ENCODE peak calls at places on chromosomes 2 and 18, in four cellular contexts. Q is HL-60, W is K562, L is GM12891. K is an unnamed sample.
A peak's percentile ranks its signal among the peaks of the same experiment; 100 is the strongest.

GRCh38 chr2:55721601-55722215 is 28.1 kb upstream of the PNPT1 start:
- DNase-seq in Q (no peak), W (no peak), L (no peak), K (no peak)

GRCh38 chr2:217849154-217849553 is 153.6 kb downstream of the TNS1 start:
- DNase-seq in Q (no peak), W (no peak), L (no peak), K (no peak)

GRCh38 chr2:134347756-134348155 is 93.9 kb downstream of the MGAT5 start:
- DNase-seq in Q (no peak), W (no peak), L (no peak), K (no peak)

GRCh38 chr2:8682719-8683667 is 1.1 kb downstream of the ID2 start:
- DNase-seq in Q (peak; percentile 43), W (no peak), L (no peak), K (no peak)

GRCh38 chr18:43060020-43060419 is 55.5 kb downstream of the RIT2 start:
- DNase-seq in Q (no peak), W (no peak), L (no peak), K (no peak)

GRCh38 chr2:181685150-181685688 is 4.9 kb upstream of the NEUROD1 start:
- DNase-seq in Q (no peak), W (no peak), L (no peak), K (no peak)

GRCh38 chr2:193428336-193428818 is 1233.6 kb upstream of the TMEFF2 start:
- DNase-seq in Q (no peak), W (no peak), L (no peak), K (no peak)

GRCh38 chr2:96203130-96204028 is 5.2 kb downstream of the STARD7 start:
- DNase-seq in Q (no peak), W (no peak), L (no peak), K (no peak)

GRCh38 chr2:75424936-75425619 is 135.7 kb downstream of the EVA1A start:
- DNase-seq in Q (no peak), W (no peak), L (no peak), K (no peak)

GRCh38 chr2:109376115-109376514 is 237.7 kb downstream of the SEPTIN10 start:
- DNase-seq in Q (no peak), W (no peak), L (no peak), K (no peak)

GRCh38 chr2:181457121-181457740 is at the start of gene ITGA4:
- DNase-seq in Q (peak; percentile 61), W (no peak), L (peak; percentile 57), K (peak; percentile 56)

GRCh38 chr2:11938196-11938595 is 191.8 kb downstream of the LPIN1 start:
- DNase-seq in Q (no peak), W (no peak), L (no peak), K (no peak)

GRCh38 chr2:3780477-3781402 is 77.4 kb downstream of the DCDC2C start:
- DNase-seq in Q (peak; percentile 2), W (peak; percentile 73), L (peak; percentile 76), K (peak; percentile 28)

GRCh38 chr2:109244750-109245382 is 115.9 kb downstream of the SH3RF3 start:
- DNase-seq in Q (no peak), W (no peak), L (no peak), K (no peak)

GRCh38 chr2:8482432-8482831 is 199.4 kb upstream of the ID2 start:
- DNase-seq in Q (no peak), W (no peak), L (no peak), K (no peak)

GRCh38 chr18:51621103-51621969 is 423.9 kb upstream of the MEX3C start:
- DNase-seq in Q (peak; percentile 13), W (peak; percentile 30), L (peak; percentile 20), K (peak; percentile 12)

GRCh38 chr2:98824256-98825042 is 93.5 kb upstream of the MGAT4A start:
- DNase-seq in Q (no peak), W (no peak), L (no peak), K (no peak)

GRCh38 chr2:70785137-70785911 is 5.1 kb downstream of the FIGLA start:
- DNase-seq in Q (no peak), W (peak; percentile 75), L (no peak), K (no peak)

GRCh38 chr18:25962176-25962575 is 128.2 kb downstream of the SS18 start:
- DNase-seq in Q (no peak), W (no peak), L (no peak), K (no peak)

GRCh38 chr18:79664525-79665125 is 15.0 kb upstream of the CTDP1 start:
- DNase-seq in Q (no peak), W (no peak), L (no peak), K (no peak)

GRCh38 chr18:69648486-69648885 is 247.8 kb downstream of the DOK6 start:
- DNase-seq in Q (no peak), W (no peak), L (no peak), K (no peak)

GRCh38 chr2:118865106-118865505 is 17.7 kb upstream of the EN1 start:
- DNase-seq in Q (no peak), W (peak; percentile 72), L (no peak), K (peak; percentile 19)

GRCh38 chr18:36706313-36706881 is 122.4 kb downstream of the TPGS2 start:
- DNase-seq in Q (no peak), W (no peak), L (no peak), K (no peak)

GRCh38 chr2:33441235-33441810 is 35.1 kb upstream of the RASGRP3 start:
- DNase-seq in Q (no peak), W (peak; percentile 60), L (peak; percentile 36), K (no peak)

GRCh38 chr18:2482711-2483475 is 88.4 kb downstream of the METTL4 start:
- DNase-seq in Q (no peak), W (no peak), L (no peak), K (no peak)

GRCh38 chr18:48452863-48453323 is 43.7 kb upstream of the ZBTB7C start:
- DNase-seq in Q (no peak), W (no peak), L (no peak), K (no peak)

GRCh38 chr2:194819367-194819766 is 837.7 kb upstream of the SLC39A10 start:
- DNase-seq in Q (no peak), W (no peak), L (no peak), K (no peak)

GRCh38 chr2:153808675-153809074 is 63.0 kb upstream of the GALNT13 start:
- DNase-seq in Q (no peak), W (no peak), L (no peak), K (no peak)

GRCh38 chr2:175884673-175885393 is 117.2 kb downstream of the LNPK start:
- DNase-seq in Q (no peak), W (no peak), L (no peak), K (no peak)

GRCh38 chr2:240991378-240992263 is 6.8 kb upstream of the SNED1 start:
- DNase-seq in Q (no peak), W (no peak), L (no peak), K (no peak)

GRCh38 chr2:7819860-7820259 is 862.0 kb upstream of the ID2 start:
- DNase-seq in Q (no peak), W (no peak), L (no peak), K (no peak)

GRCh38 chr18:12428923-12429322 is 21.2 kb downstream of the PRELID3A start:
- DNase-seq in Q (no peak), W (no peak), L (no peak), K (no peak)

GRCh38 chr18:23618862-23619387 is 32.6 kb upstream of the NPC1 start:
- DNase-seq in Q (peak; percentile 42), W (no peak), L (peak; percentile 13), K (peak; percentile 27)

GRCh38 chr2:47357475-47357874 is 45.5 kb upstream of the MSH2 start:
- DNase-seq in Q (no peak), W (peak; percentile 43), L (no peak), K (no peak)

GRCh38 chr2:111985514-111985913 is 69.6 kb upstream of the TMEM87B start:
- DNase-seq in Q (no peak), W (no peak), L (no peak), K (no peak)

GRCh38 chr2:241867776-241868420 is 1.6 kb upstream of the RTP5 start:
- DNase-seq in Q (no peak), W (no peak), L (no peak), K (no peak)

GRCh38 chr2:178397002-178397605 is 53.9 kb downstream of the PRKRA start:
- DNase-seq in Q (no peak), W (peak; percentile 46), L (no peak), K (no peak)

GRCh38 chr18:7946724-7947377 is 379.7 kb downstream of the PTPRM start:
- DNase-seq in Q (no peak), W (no peak), L (no peak), K (no peak)

DNA sequence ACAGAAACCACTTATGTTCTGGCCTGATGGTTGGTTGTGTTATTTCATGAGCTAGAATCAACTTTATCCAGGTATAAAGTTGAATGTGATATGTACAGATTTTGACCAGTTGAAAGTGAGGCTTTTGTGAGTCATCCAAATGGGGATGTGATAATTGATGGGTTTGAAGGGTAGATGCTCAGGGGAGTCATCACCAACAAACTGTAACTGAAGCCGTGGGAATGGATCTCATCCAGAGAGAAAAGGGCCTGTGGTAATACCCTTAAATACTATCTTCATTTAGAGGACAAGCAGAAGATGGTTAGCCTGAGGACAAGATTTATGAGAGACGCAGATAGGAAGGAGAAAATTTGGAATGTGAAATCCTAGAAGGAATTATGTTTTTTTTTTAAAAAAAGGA is 90.6 kb upstream of the MYO3B start:
- DNase-seq in Q (no peak), W (no peak), L (no peak), K (no peak)
- TF ChIP-seq SPI1 in Q (no peak), W (no peak), L (no peak), K (no peak)

GRCh38 chr2:202610367-202610766 is 24.4 kb upstream of the FAM117B start:
- DNase-seq in Q (no peak), W (no peak), L (no peak), K (no peak)

GRCh38 chr2:202612145-202612544 is 22.6 kb upstream of the FAM117B start:
- DNase-seq in Q (no peak), W (no peak), L (no peak), K (no peak)

GRCh38 chr2:202608142-202608852 is 26.5 kb upstream of the FAM117B start:
- DNase-seq in Q (no peak), W (no peak), L (no peak), K (peak; percentile 26)

GRCh38 chr2:202613479-202613878 is 21.3 kb upstream of the FAM117B start:
- DNase-seq in Q (no peak), W (no peak), L (no peak), K (no peak)

GRCh38 chr2:202609381-202610145 is 25.2 kb upstream of the FAM117B start:
- DNase-seq in Q (no peak), W (no peak), L (no peak), K (peak; percentile 90)
- TF ChIP-seq SPI1 in Q (peak; percentile 62), W (no peak), L (peak; percentile 79), K (peak; percentile 73)

DNA sequence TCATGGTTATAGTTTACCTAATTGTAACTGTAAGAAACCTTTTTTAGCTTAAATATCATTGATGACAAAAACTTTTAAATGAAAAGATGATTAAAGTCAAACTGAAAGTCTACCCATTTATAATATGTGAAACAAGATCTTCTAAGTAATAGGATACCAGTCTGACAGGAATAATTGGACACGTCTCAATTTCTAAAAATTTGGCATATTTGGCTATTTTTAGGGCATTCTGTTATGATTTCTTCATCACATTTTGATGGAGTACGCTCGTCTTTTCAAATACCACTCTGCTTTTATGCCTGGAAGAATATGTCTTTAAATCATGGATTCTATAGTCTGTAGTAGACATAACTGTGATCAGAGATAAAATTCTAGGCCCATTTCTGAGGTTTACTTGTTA is 1.3 kb downstream of the R3HDM1 start:
- DNase-seq in Q (no peak), W (no peak), L (no peak), K (no peak)
- TF ChIP-seq SPI1 in Q (no peak), W (no peak), L (no peak), K (no peak)

DNA sequence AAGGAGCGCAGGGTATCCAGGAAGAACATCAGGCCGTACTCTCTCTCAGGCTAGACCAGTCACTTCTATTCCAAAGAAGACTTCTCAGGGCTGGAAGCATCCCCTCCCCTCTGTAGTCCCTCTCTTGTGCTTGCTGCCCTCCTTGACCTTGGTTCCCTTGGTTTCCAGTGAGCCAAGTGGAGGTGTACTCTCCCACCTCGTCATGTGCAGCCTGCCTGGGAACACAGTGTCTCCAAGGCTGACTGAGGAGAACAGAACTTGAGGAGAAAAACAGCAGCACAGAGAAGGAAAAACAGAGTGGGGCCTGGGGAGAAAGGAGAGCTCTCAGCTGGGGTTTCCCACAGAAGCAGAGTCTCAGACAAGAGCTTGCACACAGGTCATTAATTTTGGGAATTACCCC is 52.7 kb downstream of the HAUS1 start:
- DNase-seq in Q (no peak), W (no peak), L (no peak), K (no peak)
- TF ChIP-seq SPI1 in Q (no peak), W (no peak), L (no peak), K (no peak)